ENCODE peak calls at places on chromosomes 2 and 18, in nine cellular contexts. W is transverse colon; D is sigmoid colon; C is activated CD8-positive, alpha-beta T cell treated with anti-CD3 and anti-CD28 coated beads for 36 hours; M is SW480; T is upper lobe of right lung; H is neural crest cell; E is small intestine; A is activated T-cell treated with anti-CD3 and anti-CD28 coated beads, Interleukin-2, amount 50 U/mL, for 72 hours. R is an unnamed sample.
A peak's percentile ranks its signal among the peaks of the same experiment; 100 is the strongest.

GRCh38 chr2:71224935-71225334 is 2.0 kb downstream of the PAIP2B start:
- DNase-seq in W (no peak), D (no peak), C (no peak), M (no peak), T (no peak), H (no peak), E (no peak), A (no peak), R (no peak)

GRCh38 chr2:27489118-27489497 is 435 bp downstream of the IFT172 start:
- DNase-seq in W (no peak), D (no peak), C (peak; percentile 23), M (peak; percentile 25), T (no peak), H (no peak), E (no peak), A (no peak), R (no peak)

GRCh38 chr18:13026583-13027270 is 35.6 kb downstream of the CEP192 start:
- DNase-seq in W (no peak), D (no peak), C (no peak), M (no peak), T (no peak), H (no peak), E (no peak), A (no peak), R (no peak)

GRCh38 chr2:239605976-239606375 is 205.2 kb upstream of the HDAC4 start:
- DNase-seq in W (no peak), D (peak; percentile 60), C (no peak), M (no peak), T (no peak), H (no peak), E (no peak), A (no peak), R (peak; percentile 19)

GRCh38 chr18:11877497-11877896 is 26.3 kb downstream of the CHMP1B start:
- DNase-seq in W (no peak), D (no peak), C (no peak), M (no peak), T (no peak), H (no peak), E (no peak), A (no peak), R (peak; percentile 18)

GRCh38 chr2:174551697-174552096 is 45.9 kb downstream of the WIPF1 start:
- DNase-seq in W (no peak), D (no peak), C (no peak), M (no peak), T (no peak), H (no peak), E (no peak), A (no peak), R (no peak)

GRCh38 chr2:41967426-41968181 is 80.2 kb upstream of the PKDCC start:
- DNase-seq in W (peak; percentile 50), D (peak; percentile 72), C (no peak), M (no peak), T (no peak), H (no peak), E (peak; percentile 29), A (no peak), R (peak; percentile 62)

GRCh38 chr2:195570329-195570728 is 86.7 kb upstream of the SLC39A10 start:
- DNase-seq in W (no peak), D (no peak), C (no peak), M (no peak), T (no peak), H (no peak), E (no peak), A (no peak), R (no peak)

GRCh38 chr2:237156131-237156856 is 70.6 kb downstream of the COPS8 start:
- DNase-seq in W (peak; percentile 15), D (peak; percentile 88), C (peak; percentile 78), M (no peak), T (no peak), H (no peak), E (no peak), A (peak; percentile 62), R (no peak)

GRCh38 chr18:34370704-34371405 is 146.1 kb upstream of the NOL4 start:
- DNase-seq in W (no peak), D (no peak), C (no peak), M (no peak), T (no peak), H (no peak), E (no peak), A (no peak), R (no peak)

GRCh38 chr2:118310016-118310877 is 222.0 kb downstream of the INSIG2 start:
- DNase-seq in W (peak; percentile 13), D (no peak), C (peak; percentile 77), M (no peak), T (peak; percentile 71), H (peak; percentile 33), E (peak; percentile 5), A (peak; percentile 68), R (no peak)

GRCh38 chr18:629303-630150 is 27.9 kb upstream of the TYMS start:
- DNase-seq in W (no peak), D (no peak), C (peak; percentile 47), M (no peak), T (no peak), H (no peak), E (no peak), A (no peak), R (no peak)